ENCODE peak calls at places on chromosomes 13 and 19, in eight cellular contexts. Q is KG1, A is HTR-8/SVneo, M is NAMALWA, F is SJSA1, R is ureter, T is omental fat pad, L is B cell. V is an unnamed sample.

GRCh38 chr13:24161010-24161775 is 673 bp downstream of the SPATA13 start:
- DNase-seq in Q (no peak), A (peak; percentile 5), M (peak; percentile 59), F (no peak), R (peak; percentile 61), T (no peak), L (peak; percentile 59), V (no peak)

GRCh38 chr19:4094761-4095487 is 28.2 kb upstream of the ZBTB7A start:
- DNase-seq in Q (no peak), A (no peak), M (no peak), F (no peak), R (no peak), T (no peak), L (no peak), V (no peak)

GRCh38 chr13:33462109-33462508 is 176.6 kb upstream of the STARD13 start:
- DNase-seq in Q (no peak), A (no peak), M (no peak), F (no peak), R (no peak), T (no peak), L (no peak), V (no peak)

GRCh38 chr13:59450218-59450617 is 713.5 kb downstream of the DIAPH3 start:
- DNase-seq in Q (no peak), A (no peak), M (no peak), F (no peak), R (no peak), T (no peak), L (no peak), V (no peak)

GRCh38 chr13:40563350-40564125 is 102.9 kb downstream of the FOXO1 start:
- DNase-seq in Q (no peak), A (no peak), M (no peak), F (no peak), R (no peak), T (no peak), L (no peak), V (no peak)

GRCh38 chr13:96499646-96500045 is 409.7 kb downstream of the HS6ST3 start:
- DNase-seq in Q (no peak), A (no peak), M (no peak), F (no peak), R (no peak), T (no peak), L (no peak), V (no peak)

GRCh38 chr13:19782049-19782726 is 557 bp downstream of the PSPC1 start:
- DNase-seq in Q (no peak), A (peak; percentile 10), M (peak; percentile 52), F (peak; percentile 44), R (peak; percentile 60), T (peak; percentile 31), L (peak; percentile 71), V (no peak)

GRCh38 chr19:19656451-19657396 is 6.8 kb downstream of the ATP13A1 start:
- DNase-seq in Q (no peak), A (no peak), M (no peak), F (no peak), R (no peak), T (no peak), L (peak; percentile 36), V (no peak)

GRCh38 chr13:113123226-113124150 is 889 bp downstream of the F10 start:
- DNase-seq in Q (no peak), A (no peak), M (peak; percentile 46), F (peak; percentile 42), R (no peak), T (no peak), L (no peak), V (no peak)

GRCh38 chr13:74005320-74006154 is 128.7 kb downstream of the KLF12 start:
- DNase-seq in Q (no peak), A (no peak), M (no peak), F (no peak), R (no peak), T (no peak), L (no peak), V (no peak)

GRCh38 chr19:37929512-37929911 is 22.5 kb downstream of the SIPA1L3 start:
- DNase-seq in Q (no peak), A (no peak), M (no peak), F (no peak), R (no peak), T (no peak), L (no peak), V (no peak)

GRCh38 chr19:13036366-13036976 is 41.2 kb downstream of the NFIX start:
- DNase-seq in Q (no peak), A (no peak), M (peak; percentile 27), F (peak; percentile 85), R (no peak), T (no peak), L (no peak), V (no peak)

GRCh38 chr13:90270231-90270630 is 1077.3 kb upstream of the MIR17HG start:
- DNase-seq in Q (no peak), A (no peak), M (no peak), F (no peak), R (no peak), T (no peak), L (no peak), V (no peak)

GRCh38 chr13:109971006-109971744 is 184.8 kb upstream of the IRS2 start:
- DNase-seq in Q (no peak), A (no peak), M (no peak), F (peak; percentile 56), R (no peak), T (no peak), L (no peak), V (no peak)

GRCh38 chr13:37109080-37109678 is 3.7 kb upstream of the CSNK1A1L start:
- DNase-seq in Q (no peak), A (peak; percentile 12), M (peak; percentile 53), F (no peak), R (no peak), T (no peak), L (no peak), V (no peak)

GRCh38 chr19:51083783-51084182 is 1.1 kb upstream of the KLK14 start:
- DNase-seq in Q (no peak), A (no peak), M (no peak), F (no peak), R (no peak), T (no peak), L (no peak), V (no peak)

GRCh38 chr13:51339354-51339753 is at the start of gene SERPINE3:
- DNase-seq in Q (no peak), A (no peak), M (no peak), F (no peak), R (no peak), T (no peak), L (no peak), V (no peak)

GRCh38 chr13:107867701-107868661 is 347.4 kb downstream of the LIG4 start:
- DNase-seq in Q (no peak), A (peak; percentile 45), M (no peak), F (peak; percentile 66), R (peak; percentile 51), T (no peak), L (peak; percentile 39), V (no peak)

GRCh38 chr19:19652482-19653295 is 9.2 kb upstream of the GMIP start:
- DNase-seq in Q (no peak), A (no peak), M (no peak), F (no peak), R (no peak), T (no peak), L (peak; percentile 30), V (no peak)

GRCh38 chr19:1264801-1265610 is 4.1 kb upstream of the CIRBP start:
- DNase-seq in Q (no peak), A (peak; percentile 77), M (peak; percentile 92), F (peak; percentile 97), R (peak; percentile 80), T (no peak), L (peak; percentile 78), V (no peak)

GRCh38 chr13:52406629-52407028 is 657 bp upstream of the THSD1 start:
- DNase-seq in Q (no peak), A (no peak), M (no peak), F (no peak), R (no peak), T (no peak), L (no peak), V (no peak)

GRCh38 chr19:38543807-38544568 is 73.8 kb downstream of the MAP4K1 start:
- DNase-seq in Q (no peak), A (peak; percentile 84), M (peak; percentile 88), F (no peak), R (peak; percentile 66), T (peak; percentile 58), L (peak; percentile 63), V (no peak)

GRCh38 chr13:113034451-113035208 is 65.6 kb downstream of the MCF2L start:
- DNase-seq in Q (no peak), A (peak; percentile 60), M (no peak), F (no peak), R (peak; percentile 65), T (no peak), L (no peak), V (no peak)

GRCh38 chr13:43127827-43128226 is 104.4 kb downstream of the DNAJC15 start:
- DNase-seq in Q (no peak), A (no peak), M (peak; percentile 13), F (no peak), R (no peak), T (no peak), L (no peak), V (no peak)

GRCh38 chr19:19649580-19649995 is 6.1 kb upstream of the GMIP start:
- DNase-seq in Q (no peak), A (no peak), M (no peak), F (no peak), R (no peak), T (no peak), L (peak; percentile 33), V (no peak)

GRCh38 chr19:49847731-49848696 is 2.9 kb upstream of the PTOV1 start:
- DNase-seq in Q (no peak), A (peak; percentile 53), M (peak; percentile 37), F (peak; percentile 76), R (no peak), T (no peak), L (no peak), V (peak; percentile 28)

GRCh38 chr13:45456196-45456972 is 8.4 kb upstream of the COG3 start:
- DNase-seq in Q (no peak), A (no peak), M (no peak), F (peak; percentile 53), R (no peak), T (no peak), L (no peak), V (no peak)

GRCh38 chr19:32313866-32314265 is 31.5 kb upstream of the ZNF507 start:
- DNase-seq in Q (no peak), A (no peak), M (no peak), F (no peak), R (no peak), T (no peak), L (no peak), V (no peak)

GRCh38 chr19:53910170-53910518 is 1.1 kb downstream of the CACNG7 start:
- DNase-seq in Q (no peak), A (no peak), M (no peak), F (no peak), R (no peak), T (no peak), L (no peak), V (no peak)

GRCh38 chr19:55578031-55578760 is 2.5 kb downstream of the ZNF579 start:
- DNase-seq in Q (no peak), A (no peak), M (no peak), F (no peak), R (no peak), T (no peak), L (peak; percentile 45), V (no peak)

GRCh38 chr19:52896431-52897148 is 845 bp downstream of the ZNF320 start:
- DNase-seq in Q (no peak), A (peak; percentile 10), M (no peak), F (no peak), R (peak; percentile 71), T (no peak), L (peak; percentile 11), V (no peak)

V was measured in SIG-M5.